ENCODE peak calls at places on chromosomes 11 and 22, in nine cellular contexts. N, S, Q, D, P, E, G, L and A are unnamed samples. For H3K4me1, the result is how much of the 10 kb centered on the place peaks cover.

GRCh38 chr11:132358573-132358953 is 988.1 kb downstream of the NTM start:
- DNase-seq in N (no peak), P (no peak), D (no peak), S (no peak), Q (no peak), L (no peak), G (no peak), E (no peak), A (no peak)

GRCh38 chr22:38777087-38777671 is 16.8 kb downstream of the DNAL4 start:
- DNase-seq in N (no peak), L (no peak), E (no peak), S (no peak), Q (no peak), G (no peak), P (no peak), D (no peak), A (no peak)

GRCh38 chr11:492416-493226 is 14.4 kb downstream of the RNH1 start:
- DNase-seq in P (no peak), N (peak), D (no peak), L (no peak), S (no peak), G (no peak), Q (no peak), E (no peak), A (peak)

GRCh38 chr11:100445231-100445735 is 241.8 kb upstream of the ARHGAP42 start:
- DNase-seq in L (peak), Q (no peak), P (peak), N (no peak), E (no peak), S (no peak), G (peak), D (peak), A (no peak)

GRCh38 chr11:59206635-59207034 is 6.1 kb downstream of the MPEG1 start:
- DNase-seq in Q (peak), N (no peak), G (peak), P (peak), L (peak), D (peak), S (no peak), E (peak), A (peak)

GRCh38 chr11:129643031-129643721 is 172.5 kb upstream of the TMEM45B start:
- DNase-seq in S (no peak), L (no peak), G (no peak), Q (no peak), D (peak), P (no peak), N (no peak), E (peak), A (no peak)

GRCh38 chr22:44361391-44362126 is 48.8 kb upstream of the SHISAL1 start:
- DNase-seq in D (peak), E (no peak), S (peak), G (no peak), Q (no peak), N (peak), P (no peak), L (no peak), A (no peak)

GRCh38 chr11:82458147-82458546 is 275.5 kb downstream of the FAM181B start:
- DNase-seq in Q (no peak), L (no peak), E (no peak), P (no peak), S (no peak), N (no peak), G (no peak), D (no peak), A (no peak)

GRCh38 chr11:29527391-29527936 is 489.4 kb downstream of the KCNA4 start:
- DNase-seq in E (peak), D (peak), S (no peak), P (peak), Q (no peak), G (no peak), N (no peak), L (no peak), A (peak)

GRCh38 chr22:46286006-46286405 is 10.7 kb upstream of the GTSE1 start:
- DNase-seq in G (no peak), Q (no peak), D (no peak), S (no peak), E (no peak), N (no peak), L (no peak), P (no peak), A (no peak)

GRCh38 chr11:35009941-35010337 is 93.5 kb downstream of the PDHX start:
- DNase-seq in L (no peak), E (no peak), N (no peak), G (no peak), S (no peak), Q (no peak), P (no peak), D (peak), A (no peak)

GRCh38 chr11:66907751-66908173 is 50.4 kb downstream of the PC start:
- DNase-seq in P (no peak), S (no peak), D (no peak), N (no peak), L (no peak), G (no peak), E (no peak), Q (no peak), A (no peak)

GRCh38 chr11:123478352-123478986 is 48.4 kb downstream of the GRAMD1B start:
- DNase-seq in L (peak), S (peak), P (peak), G (peak), Q (peak), N (no peak), D (peak), E (peak), A (peak)

GRCh38 chr11:68460741-68461283 is at the start of gene PPP6R3:
- DNase-seq in L (no peak), Q (no peak), S (no peak), E (peak), P (no peak), G (no peak), D (no peak), N (no peak), A (no peak)

GRCh38 chr11:102438311-102439062 is 14.1 kb downstream of the TMEM123 start:
- DNase-seq in N (peak), G (peak), S (no peak), P (no peak), Q (peak), L (no peak), E (peak), D (no peak), A (no peak)

GRCh38 chr11:80944758-80945157 is 1503.9 kb upstream of the TENM4 start:
- DNase-seq in S (no peak), Q (no peak), N (no peak), D (no peak), P (no peak), E (peak), G (no peak), L (no peak), A (no peak)

GRCh38 chr22:44352378-44353062 is 39.8 kb upstream of the SHISAL1 start:
- DNase-seq in Q (no peak), L (no peak), P (no peak), S (no peak), D (no peak), E (no peak), N (peak), G (no peak), A (no peak)

GRCh38 chr11:105132716-105133511 is 6.7 kb downstream of the CARD18 start:
- DNase-seq in L (no peak), E (peak), S (no peak), N (no peak), G (no peak), P (no peak), Q (no peak), D (peak), A (no peak)

GRCh38 chr22:25992331-25992730 is 176.9 kb upstream of the SEZ6L start:
- DNase-seq in N (no peak), S (no peak), G (no peak), L (no peak), D (no peak), Q (no peak), E (no peak), P (no peak), A (no peak)

GRCh38 chr11:32435511-32435946 is at the start of gene WT1:
- DNase-seq in D (peak), P (peak), N (no peak), Q (peak), E (no peak), S (peak), L (peak), G (no peak), A (no peak)

GRCh38 chr11:35418847-35419712 is at the start of gene SLC1A2:
- DNase-seq in P (peak), S (no peak), N (peak), E (peak), L (peak), D (no peak), Q (no peak), G (no peak), A (no peak)

GRCh38 chr11:128800871-128801417 is 66.2 kb downstream of the KCNJ1 start:
- DNase-seq in Q (no peak), L (no peak), D (no peak), G (no peak), S (no peak), E (no peak), P (no peak), N (no peak), A (no peak)

GRCh38 chr11:122791411-122791810 is 46.9 kb upstream of the CRTAM start:
- DNase-seq in G (no peak), L (no peak), E (peak), S (no peak), N (no peak), Q (no peak), P (no peak), D (no peak), A (no peak)

GRCh38 chr11:2701230-2701629 is 1.4 kb upstream of the KCNQ1OT1 start:
- DNase-seq in L (no peak), N (no peak), G (no peak), P (no peak), E (peak), S (no peak), Q (no peak), D (no peak), A (no peak)

GRCh38 chr11:36153581-36153980 is 135.6 kb downstream of the COMMD9 start:
- DNase-seq in N (no peak), L (no peak), E (no peak), Q (no peak), P (peak), D (no peak), S (no peak), G (no peak), A (no peak)

GRCh38 chr11:27468643-27469332 is 3.8 kb downstream of the LGR4 start:
- DNase-seq in E (peak), Q (no peak), G (no peak), D (peak), P (no peak), N (no peak), S (no peak), L (no peak), A (no peak)

GRCh38 chr11:35974878-35975578 is 31.2 kb downstream of the LDLRAD3 start:
- DNase-seq in G (no peak), N (no peak), D (no peak), Q (no peak), S (no peak), P (no peak), L (no peak), E (no peak), A (no peak)

GRCh38 chr11:17519031-17519430 is 25.2 kb downstream of the USH1C start:
- DNase-seq in D (no peak), P (peak), E (no peak), N (no peak), Q (no peak), L (no peak), G (no peak), S (no peak), A (no peak)

GRCh38 chr22:46797355-46797754 is 34.9 kb downstream of the TBC1D22A start:
- DNase-seq in Q (peak), P (peak), D (peak), N (no peak), S (no peak), G (no peak), E (peak), L (no peak), A (peak)

GRCh38 chr11:35615911-35616900 is 2.1 kb upstream of the FJX1 start:
- DNase-seq in N (no peak), E (peak), G (no peak), D (peak), L (peak), S (no peak), P (peak), Q (peak), A (peak)

GRCh38 chr11:57491371-57492061 is 24.0 kb downstream of the SLC43A1 start:
- DNase-seq in N (peak), E (peak), G (peak), D (no peak), P (peak), S (no peak), Q (peak), L (no peak), A (peak)

GRCh38 chr11:133889893-133890292 is 44.6 kb upstream of the SPATA19 start:
- DNase-seq in G (no peak), Q (no peak), L (no peak), P (no peak), S (no peak), E (no peak), D (no peak), N (no peak), A (no peak)

GRCh38 chr11:116874251-116874650 is 36.8 kb upstream of the APOA1 start:
- DNase-seq in G (no peak), L (no peak), Q (no peak), P (no peak), S (no peak), N (no peak), E (peak), D (no peak), A (no peak)

GRCh38 chr11:62400281-62400680 is 18.6 kb upstream of the SCGB1A1 start:
- DNase-seq in Q (no peak), S (no peak), D (no peak), L (no peak), P (no peak), G (no peak), E (peak), N (peak), A (no peak)
- H3K4me1 ChIP-seq in Q (under half), S (under half), D (under half), L (half or more), P (under half), G (under half), E (half or more), N (half or more), A (under half)

GRCh38 chr11:8709777-8710176 is 27.2 kb downstream of the RPL27A start:
- DNase-seq in S (no peak), D (no peak), G (no peak), L (no peak), N (no peak), Q (no peak), P (no peak), E (no peak), A (no peak)
- H3K27ac ChIP-seq in S (peak), D (no peak), G (peak), L (peak), N (peak), Q (no peak), P (peak), E (no peak), A (no peak)

GRCh38 chr11:111403021-111403725 is 24.1 kb upstream of the POU2AF1 start:
- DNase-seq in P (no peak), N (no peak), L (no peak), Q (no peak), G (no peak), D (no peak), E (no peak), S (no peak), A (no peak)
- H3K4me1 ChIP-seq in P (under half), N (under half), L (under half), Q (under half), G (under half), D (under half), E (under half), S (under half), A (half or more)

DNA sequence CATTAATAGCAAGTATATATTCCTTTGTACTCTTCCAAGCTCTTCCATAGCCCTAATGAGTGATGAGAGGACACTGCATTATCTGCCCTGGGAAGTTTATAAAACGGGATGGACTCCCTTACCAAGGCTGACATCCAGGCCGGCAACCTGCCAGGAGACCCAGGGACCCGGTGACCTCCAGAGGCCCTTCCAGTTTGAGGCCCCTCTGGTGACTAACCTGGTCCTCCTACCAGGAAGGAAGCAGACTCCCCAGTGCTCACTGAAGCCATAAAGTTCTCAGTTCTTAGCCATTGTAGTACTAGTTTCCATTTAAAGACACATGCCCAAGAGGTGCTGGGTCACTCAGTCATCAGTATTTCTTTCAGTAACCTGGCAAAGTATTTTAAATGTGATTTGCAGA is 345.4 kb downstream of the TENM4 start:
- DNase-seq in L (no peak), G (no peak), Q (no peak), P (no peak), S (no peak), E (no peak), N (no peak), D (no peak), A (no peak)
- H3K27ac ChIP-seq in L (no peak), G (no peak), Q (no peak), P (no peak), S (no peak), E (no peak), N (no peak), D (no peak), A (no peak)

GRCh38 chr11:78786086-78786485 is 211.4 kb upstream of the NARS2 start:
- DNase-seq in P (no peak), L (no peak), Q (no peak), S (no peak), N (no peak), G (no peak), D (no peak), E (no peak), A (no peak)

GRCh38 chr11:78788533-78788932 is 213.9 kb upstream of the NARS2 start:
- DNase-seq in D (no peak), P (no peak), S (no peak), Q (no peak), L (no peak), E (no peak), N (no peak), G (no peak), A (no peak)

GRCh38 chr11:78787696-78788095 is 213.0 kb upstream of the NARS2 start:
- DNase-seq in L (no peak), D (no peak), Q (no peak), N (no peak), E (no peak), P (no peak), G (no peak), S (no peak), A (no peak)

GRCh38 chr11:78784321-78785061 is 209.8 kb upstream of the NARS2 start:
- DNase-seq in N (no peak), Q (no peak), P (no peak), S (no peak), G (no peak), E (peak), D (peak), L (no peak), A (no peak)

GRCh38 chr11:78786746-78787145 is 212.1 kb upstream of the NARS2 start:
- DNase-seq in P (no peak), E (no peak), S (no peak), Q (no peak), L (no peak), N (no peak), D (no peak), G (no peak), A (no peak)
- H3K4me1 ChIP-seq in P (under half), E (under half), S (under half), Q (under half), L (under half), N (under half), D (half or more), G (under half), A (under half)

GRCh38 chr11:44130751-44131150 is 35.3 kb downstream of the EXT2 start:
- DNase-seq in N (no peak), L (peak), E (no peak), G (no peak), S (no peak), P (peak), D (no peak), Q (peak), A (no peak)

GRCh38 chr11:44126304-44126703 is 30.8 kb downstream of the EXT2 start:
- DNase-seq in G (no peak), P (no peak), E (no peak), S (no peak), N (no peak), L (no peak), D (no peak), Q (no peak), A (no peak)

GRCh38 chr11:44125598-44125997 is 30.1 kb downstream of the EXT2 start:
- DNase-seq in L (no peak), Q (no peak), S (no peak), G (no peak), D (no peak), N (no peak), P (no peak), E (no peak), A (no peak)

GRCh38 chr11:44128729-44129128 is 33.3 kb downstream of the EXT2 start:
- DNase-seq in G (no peak), L (no peak), S (no peak), Q (no peak), N (no peak), E (no peak), D (no peak), P (no peak), A (no peak)

DNA sequence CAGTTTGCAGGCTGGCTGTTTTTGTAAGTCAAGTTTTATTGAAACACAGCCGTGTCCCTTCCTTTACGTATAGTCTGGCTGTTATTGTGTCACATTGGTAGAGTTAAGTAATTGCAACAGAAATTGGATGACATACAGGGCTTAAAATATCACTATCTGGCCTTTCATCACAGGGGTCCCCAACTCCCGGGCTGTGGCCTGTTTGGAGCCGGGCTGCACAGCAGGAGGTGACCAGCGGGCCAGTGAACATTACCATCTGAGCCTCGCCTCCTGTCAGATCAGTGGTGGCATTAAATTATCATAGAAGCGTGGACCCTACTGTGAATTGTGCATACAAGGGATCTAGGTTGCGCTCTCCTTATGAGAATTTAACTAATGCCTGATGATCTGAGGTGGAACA is 31.7 kb downstream of the EXT2 start:
- DNase-seq in L (no peak), D (no peak), E (no peak), P (no peak), S (no peak), Q (no peak), G (no peak), N (no peak), A (no peak)
- H3K27ac ChIP-seq in L (no peak), D (no peak), E (no peak), P (no peak), S (no peak), Q (no peak), G (no peak), N (no peak), A (no peak)

GRCh38 chr22:27745809-27746208 is 55.7 kb downstream of the MN1 start:
- DNase-seq in N (no peak), D (no peak), Q (no peak), G (no peak), E (no peak), P (no peak), L (no peak), S (no peak), A (no peak)

GRCh38 chr22:27749597-27750225 is 51.8 kb downstream of the MN1 start:
- DNase-seq in N (no peak), G (no peak), L (no peak), E (peak), Q (no peak), P (peak), D (no peak), S (peak), A (no peak)

GRCh38 chr22:27746918-27747317 is 54.6 kb downstream of the MN1 start:
- DNase-seq in P (no peak), L (no peak), D (no peak), Q (no peak), E (no peak), G (no peak), N (no peak), S (no peak), A (no peak)

GRCh38 chr22:27748355-27749168 is 53.0 kb downstream of the MN1 start:
- DNase-seq in P (peak), S (peak), N (peak), Q (no peak), L (no peak), D (no peak), E (peak), G (no peak), A (no peak)

GRCh38 chr22:27747396-27748256 is 53.9 kb downstream of the MN1 start:
- DNase-seq in Q (peak), N (no peak), G (no peak), D (no peak), L (no peak), E (peak), S (no peak), P (peak), A (no peak)
- H3K4me1 ChIP-seq in Q (under half), N (under half), G (under half), D (under half), L (under half), E (half or more), S (under half), P (half or more), A (under half)